ENCODE peak calls at places on chromosomes 6 and 20, in four cellular contexts. O, W, J and Q are unnamed samples.

GRCh38 chr6:152201134-152201533 is 393.7 kb downstream of the ESR1 start:
- DNase-seq in O (no peak), W (no peak), J (no peak), Q (no peak)

GRCh38 chr20:59469266-59470252 is 134.8 kb upstream of the PHACTR3 start:
- DNase-seq in W (no peak), J (no peak), O (no peak), Q (no peak)

GRCh38 chr20:63047946-63048345 is 41.2 kb upstream of the BHLHE23 start:
- DNase-seq in O (no peak), J (no peak), W (no peak), Q (no peak)

GRCh38 chr6:37130704-37131103 is 39.2 kb upstream of the PIM1 start:
- DNase-seq in O (no peak), J (no peak), W (no peak), Q (peak; percentile 56)

GRCh38 chr20:43322851-43323250 is 133.1 kb upstream of the PTPRT start:
- DNase-seq in W (no peak), O (no peak), J (no peak), Q (peak; percentile 6)

GRCh38 chr6:14265049-14266021 is 147.8 kb downstream of the CD83 start:
- DNase-seq in J (no peak), O (no peak), W (no peak), Q (no peak)

GRCh38 chr6:81995548-81996289 is 243.2 kb upstream of the TENT5A start:
- DNase-seq in O (peak; percentile 47), J (no peak), W (no peak), Q (peak; percentile 46)

GRCh38 chr20:4041748-4042411 is 26.5 kb upstream of the RNF24 start:
- DNase-seq in O (peak; percentile 79), W (no peak), J (peak; percentile 98), Q (peak; percentile 97)

GRCh38 chr6:113763883-113764282 is 93.3 kb upstream of the MARCKS start:
- DNase-seq in W (no peak), O (no peak), J (no peak), Q (peak; percentile 77)

GRCh38 chr6:113293106-113293505 is 564.0 kb upstream of the MARCKS start:
- DNase-seq in O (no peak), W (no peak), J (no peak), Q (no peak)

GRCh38 chr6:37200085-37200484 is 30.1 kb downstream of the PIM1 start:
- DNase-seq in J (no peak), O (no peak), W (no peak), Q (no peak)

GRCh38 chr20:58481541-58482021 is 33.6 kb downstream of the APCDD1L start:
- DNase-seq in O (no peak), J (no peak), W (no peak), Q (peak; percentile 74)

GRCh38 chr20:58811334-58811733 is 39.4 kb downstream of the GNAS-AS1 start:
- DNase-seq in W (no peak), O (no peak), J (no peak), Q (no peak)

GRCh38 chr20:14979472-14979986 is 642.1 kb upstream of the FLRT3 start:
- DNase-seq in W (no peak), J (no peak), O (no peak), Q (no peak)

GRCh38 chr20:64119681-64120341 is 12.4 kb upstream of the NPBWR2 start:
- DNase-seq in W (no peak), J (no peak), O (no peak), Q (no peak)

GRCh38 chr20:9829835-9830234 is 9.0 kb downstream of the PAK5 start:
- DNase-seq in J (no peak), W (no peak), O (no peak), Q (no peak)

GRCh38 chr6:144033816-144034540 is 25.9 kb upstream of the PLAGL1 start:
- DNase-seq in J (no peak), W (no peak), O (no peak), Q (peak; percentile 31)

GRCh38 chr6:157045831-157046454 is 268.8 kb downstream of the ARID1B start:
- DNase-seq in O (no peak), J (no peak), W (no peak), Q (peak; percentile 79)

GRCh38 chr6:91705646-91706045 is 1118.8 kb upstream of the MAP3K7 start:
- DNase-seq in J (no peak), W (no peak), O (no peak), Q (no peak)

GRCh38 chr20:40370800-40371199 is 318.2 kb downstream of the MAFB start:
- DNase-seq in O (no peak), J (no peak), W (no peak), Q (no peak)

GRCh38 chr6:12472601-12473038 is 182.5 kb downstream of the EDN1 start:
- DNase-seq in O (no peak), J (peak; percentile 24), W (no peak), Q (peak; percentile 61)

GRCh38 chr6:52162940-52163908 is 23.0 kb upstream of the IL17A start:
- DNase-seq in W (no peak), J (no peak), O (peak; percentile 33), Q (peak; percentile 24)

GRCh38 chr6:16042751-16043150 is 86.1 kb upstream of the MYLIP start:
- DNase-seq in O (no peak), J (no peak), W (no peak), Q (no peak)

GRCh38 chr20:50020283-50020682 is 37.5 kb downstream of the SNAI1 start:
- DNase-seq in W (no peak), J (no peak), O (no peak), Q (peak; percentile 55)

GRCh38 chr20:51016521-51016920 is 6.4 kb downstream of the KCNG1 start:
- DNase-seq in O (no peak), J (no peak), W (no peak), Q (no peak)

GRCh38 chr20:19850190-19850533 is 92.1 kb downstream of the RIN2 start:
- DNase-seq in O (no peak), W (no peak), J (no peak), Q (no peak)

GRCh38 chr6:105769987-105770386 is 316.1 kb upstream of the PRDM1 start:
- DNase-seq in O (no peak), W (no peak), J (no peak), Q (peak; percentile 53)